ENCODE peak calls at places on chromosomes 11 and 22, in nine cellular contexts. V, G, C, I, P, Y, Q, W and B are unnamed samples.

GRCh38 chr11:96155627-96156378 is 187.2 kb downstream of the MAML2 start:
- DNase-seq in Y (peak; percentile 97), P (peak; percentile 91), Q (no peak), I (peak; percentile 79), V (peak; percentile 97), G (peak; percentile 93), C (peak; percentile 85), W (peak; percentile 99), B (peak; percentile 98)

GRCh38 chr22:19079691-19080090 is 42.5 kb downstream of the DGCR2 start:
- DNase-seq in Y (no peak), G (no peak), C (no peak), I (no peak), P (no peak), V (no peak), W (no peak), Q (no peak), B (no peak)

GRCh38 chr11:88604255-88604654 is 266.7 kb upstream of the CTSC start:
- DNase-seq in Q (no peak), I (no peak), Y (peak; percentile 54), G (no peak), P (no peak), C (no peak), V (peak; percentile 67), W (peak; percentile 12), B (peak; percentile 31)

GRCh38 chr11:1237128-1237580 is 14.3 kb downstream of the MUC5B start:
- DNase-seq in V (no peak), I (no peak), G (no peak), W (no peak), P (no peak), C (no peak), Y (no peak), Q (no peak), B (no peak)

GRCh38 chr11:17687946-17688670 is 31.3 kb upstream of the MYOD1 start:
- DNase-seq in Q (no peak), Y (no peak), P (no peak), V (no peak), C (no peak), W (no peak), I (no peak), G (no peak), B (no peak)

GRCh38 chr11:122664188-122664587 is 8.7 kb downstream of the UBASH3B start:
- DNase-seq in G (no peak), Q (no peak), Y (no peak), P (no peak), W (peak; percentile 39), I (no peak), C (no peak), V (no peak), B (peak; percentile 45)

GRCh38 chr11:132674161-132674560 is 858.1 kb downstream of the OPCML start:
- DNase-seq in C (no peak), I (no peak), Q (no peak), V (no peak), Y (no peak), P (no peak), W (no peak), G (peak; percentile 95), B (no peak)

GRCh38 chr11:119907122-119907933 is 178.3 kb upstream of the NECTIN1 start:
- DNase-seq in P (no peak), Y (no peak), Q (peak; percentile 87), G (peak; percentile 92), V (no peak), W (peak; percentile 1), I (no peak), C (no peak), B (no peak)

GRCh38 chr22:27719535-27720227 is 81.9 kb downstream of the MN1 start:
- DNase-seq in Q (no peak), G (peak; percentile 1), P (no peak), V (no peak), I (no peak), W (peak; percentile 17), Y (no peak), C (peak; percentile 78), B (peak; percentile 19)

GRCh38 chr11:11757871-11758270 is 83.9 kb upstream of the USP47 start:
- DNase-seq in Q (no peak), Y (no peak), W (no peak), I (no peak), G (no peak), V (no peak), P (no peak), C (no peak), B (no peak)

GRCh38 chr11:100910808-100911207 is 218.8 kb downstream of the PGR start:
- DNase-seq in Q (no peak), G (no peak), Y (no peak), W (no peak), I (no peak), V (no peak), C (no peak), P (no peak), B (no peak)

GRCh38 chr11:70879601-70880285 is 372.6 kb downstream of the SHANK2 start:
- DNase-seq in V (no peak), Q (no peak), Y (no peak), G (no peak), W (no peak), P (no peak), I (no peak), C (no peak), B (no peak)

GRCh38 chr22:22815397-22816170 is 72.0 kb upstream of the IGLL5 start:
- DNase-seq in W (no peak), P (no peak), Y (no peak), G (no peak), I (no peak), V (no peak), Q (no peak), C (no peak), B (no peak)

GRCh38 chr11:26960265-26960664 is 33.6 kb upstream of the FIBIN start:
- DNase-seq in V (peak; percentile 86), C (no peak), P (no peak), I (no peak), G (no peak), W (peak; percentile 46), Q (no peak), Y (peak; percentile 71), B (no peak)

GRCh38 chr22:18095101-18095805 is 15.4 kb upstream of the TUBA8 start:
- DNase-seq in Q (no peak), C (no peak), P (no peak), V (no peak), I (no peak), G (peak; percentile 74), Y (no peak), W (peak; percentile 84), B (peak; percentile 74)